ENCODE peak calls at places on chromosomes 2 and 18, in nine cellular contexts. E is stimulated activated CD4-positive, alpha-beta T cell treated with anti-CD3 and anti-CD28 coated beads, Interleukin-12 subunit alpha, Interleukin-12 subunit beta, amount 100 ng/mL, for 4 hours; V is neural crest cell; B is T-cell; H is GM20000; D is NB4; S is GM12891; T is activated T-cell treated with anti-CD3 and anti-CD28 coated beads for 1 hour; K is SW480. Q is an unnamed sample.

GRCh38 chr2:107146181-107146580 is 260.2 kb upstream of the ST6GAL2 start:
- DNase-seq in V (no peak), S (no peak), D (no peak), H (no peak), B (no peak), T (no peak), K (no peak), E (no peak), Q (no peak)

GRCh38 chr2:105180491-105180972 is 61.0 kb upstream of the GPR45 start:
- DNase-seq in E (no peak), T (no peak), V (no peak), B (no peak), D (no peak), K (no peak), S (no peak), H (no peak), Q (no peak)

GRCh38 chr2:207896525-207897295 is 127.0 kb upstream of the FZD5 start:
- DNase-seq in V (no peak), S (no peak), D (no peak), E (no peak), K (no peak), H (no peak), T (no peak), B (no peak), Q (no peak)

GRCh38 chr2:3450385-3451031 is 68.8 kb downstream of the ADI1 start:
- DNase-seq in V (no peak), T (no peak), D (no peak), K (no peak), E (no peak), S (no peak), B (no peak), H (no peak), Q (no peak)

GRCh38 chr2:55581875-55582547 is 35.4 kb downstream of the PPP4R3B start:
- DNase-seq in S (no peak), E (no peak), T (no peak), V (no peak), H (no peak), D (no peak), B (no peak), K (no peak), Q (no peak)

GRCh38 chr2:240640939-240641338 is 15.7 kb downstream of the GPR35 start:
- DNase-seq in D (peak; percentile 52), H (no peak), B (no peak), K (peak; percentile 55), V (peak; percentile 60), E (no peak), S (no peak), T (no peak), Q (no peak)

GRCh38 chr2:101630224-101630949 is 67.1 kb upstream of the MAP4K4 start:
- DNase-seq in E (no peak), K (peak; percentile 99), D (no peak), T (no peak), S (no peak), B (no peak), V (no peak), H (no peak), Q (no peak)

GRCh38 chr18:36828157-36828629 is 609 bp downstream of the TPGS2 start:
- DNase-seq in K (peak; percentile 22), B (peak; percentile 9), E (peak; percentile 11), H (no peak), T (no peak), S (no peak), D (peak; percentile 56), V (peak; percentile 13), Q (peak; percentile 39)

GRCh38 chr2:33502025-33502424 is 25.6 kb downstream of the RASGRP3 start:
- DNase-seq in B (no peak), D (peak; percentile 56), T (no peak), H (no peak), E (no peak), K (no peak), S (no peak), V (no peak), Q (no peak)

Q was measured in amygdala.